ENCODE peak calls at places on chromosomes 1 and 21, in four cellular contexts. One of them, this sample, is unnamed.

GRCh38 chr1:117167402-117167801 is 43.3 kb downstream of the VTCN1 start:
- DNase-seq in H1: no peak
- DNase-seq in breast epithelium: no peak
- DNase-seq in RWPE1: no peak
- DNase-seq in this sample: no peak

GRCh38 chr1:2801535-2802291 is at the start of gene TTC34:
- DNase-seq in H1: no peak
- DNase-seq in breast epithelium: no peak
- DNase-seq in RWPE1: peak
- DNase-seq in this sample: no peak

GRCh38 chr1:223363856-223364684 is at the start of gene SUSD4:
- DNase-seq in H1: no peak
- DNase-seq in breast epithelium: peak
- DNase-seq in RWPE1: peak
- DNase-seq in this sample: no peak

GRCh38 chr1:63624911-63625310 is 31.7 kb downstream of the PGM1 start:
- DNase-seq in H1: no peak
- DNase-seq in breast epithelium: no peak
- DNase-seq in RWPE1: peak
- DNase-seq in this sample: no peak

GRCh38 chr1:24191860-24192259 is 4.8 kb upstream of the IFNLR1 start:
- DNase-seq in H1: no peak
- DNase-seq in breast epithelium: no peak
- DNase-seq in RWPE1: peak
- DNase-seq in this sample: no peak

GRCh38 chr1:181483561-181484291 is 409 bp downstream of the CACNA1E start:
- DNase-seq in H1: no peak
- DNase-seq in breast epithelium: no peak
- DNase-seq in RWPE1: no peak
- DNase-seq in this sample: no peak

GRCh38 chr1:52613611-52614373 is 11.6 kb downstream of the GPX7 start:
- DNase-seq in H1: no peak
- DNase-seq in breast epithelium: no peak
- DNase-seq in RWPE1: no peak
- DNase-seq in this sample: no peak

GRCh38 chr1:12438349-12438924 is 179.6 kb downstream of the DHRS3 start:
- DNase-seq in H1: no peak
- DNase-seq in breast epithelium: no peak
- DNase-seq in RWPE1: no peak
- DNase-seq in this sample: no peak

GRCh38 chr1:151849871-151850270 is 3.6 kb downstream of the THEM5 start:
- DNase-seq in H1: no peak
- DNase-seq in breast epithelium: no peak
- DNase-seq in RWPE1: no peak
- DNase-seq in this sample: no peak

GRCh38 chr1:197921235-197922069 is 4.3 kb downstream of the LHX9 start:
- DNase-seq in H1: no peak
- DNase-seq in breast epithelium: no peak
- DNase-seq in RWPE1: no peak
- DNase-seq in this sample: no peak

GRCh38 chr1:145999321-146000024 is 3.1 kb upstream of the TXNIP start:
- DNase-seq in H1: no peak
- DNase-seq in breast epithelium: no peak
- DNase-seq in RWPE1: no peak
- DNase-seq in this sample: no peak

GRCh38 chr1:43768168-43768567 is 60.8 kb downstream of the ST3GAL3 start:
- DNase-seq in H1: no peak
- DNase-seq in breast epithelium: no peak
- DNase-seq in RWPE1: no peak
- DNase-seq in this sample: no peak

GRCh38 chr1:43766818-43767525 is 59.6 kb downstream of the ST3GAL3 start:
- DNase-seq in H1: no peak
- DNase-seq in breast epithelium: no peak
- DNase-seq in RWPE1: peak
- DNase-seq in this sample: no peak

GRCh38 chr1:43763497-43763973 is 56.2 kb downstream of the ST3GAL3 start:
- DNase-seq in H1: peak
- DNase-seq in breast epithelium: peak
- DNase-seq in RWPE1: peak
- DNase-seq in this sample: peak

GRCh38 chr1:43764581-43764980 is 57.2 kb downstream of the ST3GAL3 start:
- DNase-seq in H1: no peak
- DNase-seq in breast epithelium: no peak
- DNase-seq in RWPE1: no peak
- DNase-seq in this sample: no peak

GRCh38 chr1:43766086-43766784 is 58.9 kb downstream of the ST3GAL3 start:
- DNase-seq in H1: no peak
- DNase-seq in breast epithelium: peak
- DNase-seq in RWPE1: peak
- DNase-seq in this sample: no peak
- H3K27ac ChIP-seq in H1: peak
- H3K27ac ChIP-seq in breast epithelium: peak
- H3K27ac ChIP-seq in RWPE1: peak
- H3K27ac ChIP-seq in this sample: peak

DNA sequence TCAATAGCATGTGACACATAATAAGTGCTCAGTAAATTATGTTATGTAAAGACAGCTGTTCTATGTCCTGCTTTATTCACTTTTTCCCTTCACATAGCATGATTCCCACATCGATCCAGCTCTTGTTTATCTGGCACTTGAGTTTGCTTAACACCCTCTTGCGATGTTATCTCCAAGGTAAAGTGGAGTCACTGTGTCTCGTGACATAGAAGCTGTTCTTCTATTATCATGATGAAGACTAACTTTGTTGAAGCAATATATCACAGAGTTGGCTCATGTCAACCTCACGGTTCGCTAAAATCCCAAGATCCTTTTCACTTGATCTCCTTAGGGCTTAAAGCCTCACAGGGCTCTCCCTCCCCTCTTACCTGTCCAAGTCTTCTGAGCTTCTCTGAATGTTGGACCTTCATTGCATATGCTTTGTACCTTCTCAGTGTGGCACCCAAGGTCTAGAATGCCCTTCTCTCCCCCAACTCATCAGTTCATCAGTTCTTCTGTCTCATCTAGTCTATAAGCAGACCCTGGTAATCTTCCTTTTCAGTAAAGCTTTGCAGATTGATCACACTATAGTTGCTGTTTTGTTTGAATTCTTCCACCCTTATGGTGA is 38.0 kb downstream of the PLXNA2 start:
- DNase-seq in H1: no peak
- DNase-seq in breast epithelium: no peak
- DNase-seq in RWPE1: no peak
- DNase-seq in this sample: no peak
- H3K27ac ChIP-seq in H1: no peak
- H3K27ac ChIP-seq in breast epithelium: no peak
- H3K27ac ChIP-seq in RWPE1: peak
- H3K27ac ChIP-seq in this sample: peak

DNA sequence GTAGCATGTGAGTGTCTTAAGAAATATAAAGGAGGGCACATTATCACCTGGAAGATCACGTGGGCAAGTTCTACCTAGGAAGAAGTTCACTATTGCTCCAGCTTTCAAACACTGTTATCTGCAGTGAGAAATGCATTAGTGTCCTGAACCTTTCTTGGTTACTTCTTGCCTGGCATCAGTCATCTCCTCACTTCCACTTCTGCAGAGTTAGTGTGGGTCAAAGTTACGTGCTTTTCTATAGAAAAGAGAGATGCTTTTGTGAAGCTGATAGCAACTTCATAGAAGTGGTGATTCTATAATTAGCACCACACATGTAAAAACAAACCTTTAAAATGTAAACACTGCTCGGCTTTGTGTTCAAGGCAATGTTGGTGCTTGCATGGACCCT is 57.2 kb downstream of the MRPS6 start:
- DNase-seq in H1: no peak
- DNase-seq in breast epithelium: no peak
- DNase-seq in RWPE1: no peak
- DNase-seq in this sample: no peak
- H3K27ac ChIP-seq in H1: peak
- H3K27ac ChIP-seq in breast epithelium: peak
- H3K27ac ChIP-seq in RWPE1: no peak
- H3K27ac ChIP-seq in this sample: peak

GRCh38 chr1:111702504-111703050 is 36.6 kb downstream of the INKA2 start:
- DNase-seq in H1: no peak
- DNase-seq in breast epithelium: no peak
- DNase-seq in RWPE1: no peak
- DNase-seq in this sample: no peak

GRCh38 chr1:111706921-111707320 is 32.3 kb downstream of the INKA2 start:
- DNase-seq in H1: no peak
- DNase-seq in breast epithelium: no peak
- DNase-seq in RWPE1: no peak
- DNase-seq in this sample: no peak

GRCh38 chr1:111705841-111706240 is 33.4 kb downstream of the INKA2 start:
- DNase-seq in H1: no peak
- DNase-seq in breast epithelium: no peak
- DNase-seq in RWPE1: no peak
- DNase-seq in this sample: peak

GRCh38 chr1:111704240-111704639 is 35.0 kb downstream of the INKA2 start:
- DNase-seq in H1: no peak
- DNase-seq in breast epithelium: no peak
- DNase-seq in RWPE1: no peak
- DNase-seq in this sample: no peak

DNA sequence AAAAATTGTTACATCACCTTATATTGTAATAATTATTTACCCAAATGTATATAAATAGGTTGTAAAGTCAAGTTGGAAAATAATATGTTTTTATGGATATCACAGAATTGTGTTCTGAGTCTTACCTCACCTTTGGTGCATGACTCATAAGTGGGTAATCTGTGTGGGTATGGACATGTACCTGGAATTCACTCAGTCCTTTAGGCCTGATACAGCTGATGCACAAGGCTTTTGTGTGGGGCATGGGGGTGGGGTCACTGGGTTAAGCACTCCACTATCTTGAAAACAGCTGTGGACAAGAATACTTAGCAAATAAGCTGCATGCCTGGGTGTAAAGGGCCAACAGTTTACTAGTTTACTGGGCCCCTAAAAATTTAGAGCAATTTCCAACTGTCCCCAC is 34.4 kb downstream of the INKA2 start:
- DNase-seq in H1: no peak
- DNase-seq in breast epithelium: no peak
- DNase-seq in RWPE1: peak
- DNase-seq in this sample: no peak
- H3K27ac ChIP-seq in H1: no peak
- H3K27ac ChIP-seq in breast epithelium: no peak
- H3K27ac ChIP-seq in RWPE1: no peak
- H3K27ac ChIP-seq in this sample: no peak

DNA sequence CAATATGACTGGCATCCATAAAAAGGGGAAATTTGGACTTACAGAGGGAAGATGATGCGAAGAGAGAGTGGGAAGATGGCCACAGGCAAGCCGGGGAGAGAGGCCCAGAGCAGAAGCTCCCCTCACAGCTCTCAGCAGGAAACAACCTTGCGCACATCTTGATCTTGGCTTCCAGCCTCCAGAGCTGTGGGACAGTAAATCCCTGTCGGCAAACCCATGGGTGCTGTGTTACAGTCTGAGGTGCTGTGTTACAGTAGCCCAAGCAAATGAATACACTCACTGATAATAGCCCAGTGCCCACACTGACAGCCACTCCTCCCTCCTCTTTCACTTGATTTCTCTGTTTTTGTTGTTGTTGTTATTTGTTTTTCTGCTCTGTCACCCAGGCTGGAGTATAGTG is 22.4 kb downstream of the CDCA8 start:
- DNase-seq in H1: no peak
- DNase-seq in breast epithelium: no peak
- DNase-seq in RWPE1: no peak
- DNase-seq in this sample: no peak
- H3K27ac ChIP-seq in H1: no peak
- H3K27ac ChIP-seq in breast epithelium: no peak
- H3K27ac ChIP-seq in RWPE1: no peak
- H3K27ac ChIP-seq in this sample: no peak

GRCh38 chr1:89633745-89634625 is 1.1 kb downstream of the LRRC8C start:
- DNase-seq in H1: no peak
- DNase-seq in breast epithelium: peak
- DNase-seq in RWPE1: peak
- DNase-seq in this sample: peak

GRCh38 chr1:89632213-89633102 is 462 bp upstream of the LRRC8C start:
- DNase-seq in H1: no peak
- DNase-seq in breast epithelium: peak
- DNase-seq in RWPE1: peak
- DNase-seq in this sample: peak

GRCh38 chr1:89631756-89632155 is 1.2 kb upstream of the LRRC8C start:
- DNase-seq in H1: no peak
- DNase-seq in breast epithelium: no peak
- DNase-seq in RWPE1: no peak
- DNase-seq in this sample: no peak

GRCh38 chr1:89635825-89636815 is 3.2 kb downstream of the LRRC8C start:
- DNase-seq in H1: no peak
- DNase-seq in breast epithelium: no peak
- DNase-seq in RWPE1: peak
- DNase-seq in this sample: peak

GRCh38 chr1:89633103-89633744 is at the start of gene LRRC8C:
- DNase-seq in H1: no peak
- DNase-seq in breast epithelium: peak
- DNase-seq in RWPE1: peak
- DNase-seq in this sample: peak
- H3K27ac ChIP-seq in H1: no peak
- H3K27ac ChIP-seq in breast epithelium: peak
- H3K27ac ChIP-seq in RWPE1: peak
- H3K27ac ChIP-seq in this sample: peak

GRCh38 chr21:42190492-42190875 is 28.5 kb upstream of the ABCG1 start:
- DNase-seq in H1: no peak
- DNase-seq in breast epithelium: peak
- DNase-seq in RWPE1: no peak
- DNase-seq in this sample: no peak

GRCh38 chr21:42186591-42186990 is 32.3 kb upstream of the ABCG1 start:
- DNase-seq in H1: no peak
- DNase-seq in breast epithelium: no peak
- DNase-seq in RWPE1: no peak
- DNase-seq in this sample: no peak

GRCh38 chr21:42189860-42190491 is 29.0 kb upstream of the ABCG1 start:
- DNase-seq in H1: no peak
- DNase-seq in breast epithelium: peak
- DNase-seq in RWPE1: no peak
- DNase-seq in this sample: peak

GRCh38 chr21:42188663-42189062 is 30.3 kb upstream of the ABCG1 start:
- DNase-seq in H1: no peak
- DNase-seq in breast epithelium: peak
- DNase-seq in RWPE1: no peak
- DNase-seq in this sample: no peak

DNA sequence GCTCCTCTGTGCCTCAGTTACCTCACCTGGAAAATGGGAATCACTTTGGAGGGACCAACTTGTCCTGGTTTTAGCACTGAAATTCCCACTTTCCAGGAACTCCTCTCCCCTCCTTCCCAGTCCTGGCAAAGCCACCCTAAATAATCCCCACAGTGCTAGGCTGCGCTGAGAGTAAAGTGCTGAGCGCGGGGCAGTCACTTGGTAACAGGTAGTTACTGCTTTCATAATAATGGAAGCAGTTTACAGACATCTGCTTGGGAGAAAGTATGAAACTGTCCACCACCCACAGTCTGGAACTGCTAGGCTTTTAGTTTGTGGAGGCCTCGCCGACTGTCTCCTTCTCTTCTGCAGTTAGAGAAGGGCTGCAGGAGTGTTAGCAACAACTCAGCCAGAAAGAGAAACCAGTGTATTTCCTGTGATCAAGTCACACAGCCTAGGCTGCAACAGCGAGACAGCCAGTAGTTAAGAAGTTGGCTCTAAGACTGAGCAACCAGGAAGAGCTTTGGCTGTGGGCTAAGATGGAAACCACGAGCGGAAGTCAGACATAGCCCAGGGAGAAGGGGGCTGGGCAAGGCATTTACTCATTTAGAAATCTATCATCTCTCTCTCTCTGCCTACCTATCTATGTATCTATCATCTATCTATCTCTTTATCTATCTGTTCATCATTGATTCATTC is 30.8 kb upstream of the ABCG1 start:
- DNase-seq in H1: no peak
- DNase-seq in breast epithelium: peak
- DNase-seq in RWPE1: no peak
- DNase-seq in this sample: no peak
- H3K27ac ChIP-seq in H1: no peak
- H3K27ac ChIP-seq in breast epithelium: peak
- H3K27ac ChIP-seq in RWPE1: no peak
- H3K27ac ChIP-seq in this sample: no peak